ENCODE peak calls at places on chromosome 17, in seven cellular contexts. E, M, L, B, R, I and U are unnamed samples.

GRCh38 chr17:34299918-34300600 is 14.5 kb downstream of the CCL11 start:
- DNase-seq in E (peak), M (no peak), L (no peak), B (no peak), R (no peak), I (no peak), U (no peak)

GRCh38 chr17:31281061-31281460 is 16.0 kb downstream of the OMG start:
- DNase-seq in E (peak), M (no peak), L (no peak), B (no peak), R (no peak), I (no peak), U (no peak)

GRCh38 chr17:62627219-62627903 is at the start of gene MRC2:
- DNase-seq in E (peak), M (no peak), L (peak), B (no peak), R (no peak), I (no peak), U (peak)

GRCh38 chr17:2023692-2024571 is 1.2 kb downstream of the RTN4RL1 start:
- DNase-seq in E (peak), M (no peak), L (no peak), B (no peak), R (no peak), I (no peak), U (no peak)

GRCh38 chr17:19728114-19728495 is 11.7 kb upstream of the SLC47A2 start:
- DNase-seq in E (peak), M (peak), L (peak), B (peak), R (no peak), I (peak), U (peak)

GRCh38 chr17:75457047-75457654 is 716 bp downstream of the TMEM94 start:
- DNase-seq in E (peak), M (no peak), L (no peak), B (no peak), R (no peak), I (no peak), U (no peak)

GRCh38 chr17:13323990-13324389 is 277.7 kb downstream of the HS3ST3A1 start:
- DNase-seq in E (peak), M (no peak), L (no peak), B (no peak), R (no peak), I (no peak), U (no peak)

GRCh38 chr17:48054238-48055185 is 6.4 kb downstream of the NFE2L1 start:
- DNase-seq in E (peak), M (peak), L (no peak), B (no peak), R (no peak), I (peak), U (no peak)

GRCh38 chr17:42310281-42311156 is 22.2 kb downstream of the STAT5A start:
- DNase-seq in E (peak), M (no peak), L (no peak), B (no peak), R (no peak), I (no peak), U (no peak)

GRCh38 chr17:40538019-40538935 is 27.0 kb downstream of the CCR7 start:
- DNase-seq in E (peak), M (no peak), L (no peak), B (no peak), R (no peak), I (no peak), U (no peak)

GRCh38 chr17:72569193-72569946 is 448.6 kb downstream of the SOX9 start:
- DNase-seq in E (no peak), M (no peak), L (no peak), B (no peak), R (no peak), I (no peak), U (no peak)

GRCh38 chr17:8818047-8818446 is 18.9 kb upstream of the MFSD6L start:
- DNase-seq in E (no peak), M (no peak), L (no peak), B (no peak), R (no peak), I (no peak), U (no peak)

GRCh38 chr17:82216301-82217119 is 3.9 kb upstream of the CCDC57 start:
- DNase-seq in E (peak), M (peak), L (peak), B (no peak), R (peak), I (no peak), U (no peak)

GRCh38 chr17:2965621-2966275 is 97.7 kb downstream of the OR1D5 start:
- DNase-seq in E (peak), M (no peak), L (no peak), B (no peak), R (no peak), I (peak), U (no peak)

GRCh38 chr17:17151055-17151454 is 55.1 kb downstream of the PLD6 start:
- DNase-seq in E (peak), M (no peak), L (no peak), B (no peak), R (no peak), I (no peak), U (no peak)

GRCh38 chr17:74329378-74329777 is 3.4 kb downstream of the KIF19 start:
- DNase-seq in E (no peak), M (no peak), L (no peak), B (no peak), R (no peak), I (no peak), U (no peak)

GRCh38 chr17:18213666-18214270 is 11.7 kb upstream of the LLGL1 start:
- DNase-seq in E (no peak), M (no peak), L (no peak), B (no peak), R (no peak), I (no peak), U (no peak)

GRCh38 chr17:64097196-64097936 is 32.6 kb downstream of the ERN1 start:
- DNase-seq in E (peak), M (no peak), L (no peak), B (no peak), R (no peak), I (no peak), U (no peak)

GRCh38 chr17:78990349-78991016 is 10.8 kb upstream of the LGALS3BP start:
- DNase-seq in E (no peak), M (no peak), L (no peak), B (no peak), R (no peak), I (no peak), U (no peak)

GRCh38 chr17:2035549-2036490 is 5.9 kb downstream of the DPH1 start:
- DNase-seq in E (no peak), M (no peak), L (no peak), B (no peak), R (no peak), I (no peak), U (no peak)

GRCh38 chr17:80432961-80433550 is 18.1 kb downstream of the ENDOV start:
- DNase-seq in E (no peak), M (no peak), L (no peak), B (no peak), R (no peak), I (no peak), U (no peak)

GRCh38 chr17:27647755-27648154 is 16.8 kb downstream of the LGALS9 start:
- DNase-seq in E (no peak), M (no peak), L (no peak), B (no peak), R (no peak), I (no peak), U (no peak)

GRCh38 chr17:38702900-38703741 is 2.0 kb upstream of the MLLT6 start:
- DNase-seq in E (no peak), M (peak), L (no peak), B (no peak), R (no peak), I (no peak), U (no peak)

GRCh38 chr17:19275457-19276082 is 38.4 kb downstream of the EPN2 start:
- DNase-seq in E (peak), M (no peak), L (no peak), B (no peak), R (no peak), I (no peak), U (no peak)

GRCh38 chr17:35799942-35800341 is 4.5 kb upstream of the MMP28 start:
- DNase-seq in E (no peak), M (no peak), L (no peak), B (no peak), R (no peak), I (peak), U (no peak)

GRCh38 chr17:34579017-34579946 is at the start of gene TMEM132E:
- DNase-seq in E (no peak), M (no peak), L (peak), B (no peak), R (no peak), I (no peak), U (peak)

GRCh38 chr17:39229274-39229913 is 3.6 kb upstream of the STAC2 start:
- DNase-seq in E (peak), M (no peak), L (no peak), B (no peak), R (no peak), I (no peak), U (no peak)

GRCh38 chr17:34979153-34979552 is 1.2 kb upstream of the LIG3 start:
- DNase-seq in E (no peak), M (no peak), L (no peak), B (no peak), R (no peak), I (no peak), U (no peak)

GRCh38 chr17:82151106-82151957 is 53.3 kb upstream of the FASN start:
- DNase-seq in E (no peak), M (no peak), L (no peak), B (no peak), R (no peak), I (no peak), U (no peak)

GRCh38 chr17:81672954-81673353 is 6.4 kb downstream of the CCDC137 start:
- DNase-seq in E (no peak), M (no peak), L (no peak), B (no peak), R (no peak), I (no peak), U (no peak)

GRCh38 chr17:82424001-82424862 is 5.8 kb upstream of the OGFOD3 start:
- DNase-seq in E (peak), M (no peak), L (no peak), B (peak), R (no peak), I (no peak), U (no peak)

GRCh38 chr17:74332017-74332650 is 6.1 kb downstream of the KIF19 start:
- DNase-seq in E (no peak), M (no peak), L (no peak), B (no peak), R (no peak), I (no peak), U (no peak)

GRCh38 chr17:76121932-76122383 is 18.4 kb upstream of the EXOC7 start:
- DNase-seq in E (peak), M (no peak), L (no peak), B (no peak), R (no peak), I (no peak), U (no peak)

GRCh38 chr17:49565948-49566491 is 9.7 kb upstream of the NXPH3 start:
- DNase-seq in E (peak), M (peak), L (peak), B (no peak), R (no peak), I (no peak), U (peak)

GRCh38 chr17:79019631-79020584 is 4.1 kb upstream of the C1QTNF1 start:
- DNase-seq in E (peak), M (peak), L (peak), B (no peak), R (no peak), I (no peak), U (no peak)

GRCh38 chr17:77914440-77915254 is 43.9 kb upstream of the TNRC6C start:
- DNase-seq in E (no peak), M (no peak), L (no peak), B (no peak), R (no peak), I (no peak), U (no peak)
- TF ChIP-seq CTCF in E (no peak), M (no peak), L (no peak), B (no peak), R (peak), I (peak), U (no peak)

GRCh38 chr17:30091771-30092170 is 24.8 kb upstream of the NSRP1 start:
- DNase-seq in E (peak), M (no peak), L (no peak), B (no peak), R (no peak), I (no peak), U (no peak)

GRCh38 chr17:30092886-30093285 is 23.7 kb upstream of the NSRP1 start:
- DNase-seq in E (no peak), M (no peak), L (no peak), B (no peak), R (no peak), I (no peak), U (no peak)

GRCh38 chr17:30091166-30091670 is 25.4 kb upstream of the NSRP1 start:
- DNase-seq in E (no peak), M (no peak), L (no peak), B (no peak), R (no peak), I (no peak), U (no peak)

GRCh38 chr17:30093463-30094147 is 23.0 kb upstream of the NSRP1 start:
- DNase-seq in E (peak), M (no peak), L (no peak), B (no peak), R (peak), I (no peak), U (no peak)

DNA sequence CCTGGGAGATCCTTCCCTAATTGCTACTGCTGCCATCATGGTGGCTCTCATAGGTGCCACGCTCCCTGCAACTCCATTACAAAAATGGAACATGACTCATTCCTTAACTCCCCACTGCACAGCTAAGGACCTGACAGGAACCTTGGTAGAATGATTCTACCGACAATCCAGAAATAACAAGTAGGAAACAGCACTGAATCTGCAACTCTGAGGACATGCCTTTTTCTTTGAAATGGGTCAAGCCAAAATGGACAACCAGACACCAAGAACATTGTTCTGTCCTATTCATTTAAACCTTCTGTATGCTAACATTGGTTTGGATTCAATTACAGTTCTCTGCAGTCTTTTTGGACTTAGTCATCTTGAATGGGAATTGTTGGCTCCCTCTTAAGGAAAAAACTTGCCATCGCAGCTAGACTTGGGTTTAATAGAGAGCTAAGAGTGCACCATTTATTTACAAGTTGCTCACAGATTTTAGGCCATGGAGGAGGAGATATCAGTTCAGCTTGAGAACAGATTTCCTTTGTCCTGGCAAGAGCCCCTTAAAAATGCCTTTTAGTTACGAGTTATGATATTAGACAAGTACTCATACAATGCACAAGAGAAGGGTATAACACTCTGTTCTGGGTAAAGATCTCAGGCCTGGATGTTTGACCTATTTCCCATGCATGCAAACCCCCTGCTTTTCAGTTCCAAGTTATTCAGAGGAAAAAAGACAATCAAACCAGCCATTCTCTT is 20.9 kb upstream of the NSRP1 start:
- DNase-seq in E (peak), M (no peak), L (no peak), B (no peak), R (peak), I (peak), U (no peak)
- TF ChIP-seq CTCF in E (peak), M (no peak), L (peak), B (no peak), R (peak), I (peak), U (no peak)

GRCh38 chr17:37518816-37519215 is 29.1 kb downstream of the DUSP14 start:
- DNase-seq in E (peak), M (no peak), L (no peak), B (no peak), R (no peak), I (no peak), U (no peak)
- TF ChIP-seq CTCF in E (no peak), M (no peak), L (no peak), B (no peak), R (no peak), I (peak), U (no peak)

GRCh38 chr17:5422505-5422904 is 2.5 kb downstream of the RPAIN start:
- DNase-seq in E (peak), M (no peak), L (no peak), B (no peak), R (no peak), I (no peak), U (no peak)
- TF ChIP-seq CTCF in E (peak), M (no peak), L (no peak), B (no peak), R (no peak), I (no peak), U (no peak)

GRCh38 chr17:58232707-58233156 is 5.7 kb upstream of the LPO start:
- DNase-seq in E (peak), M (no peak), L (no peak), B (no peak), R (peak), I (no peak), U (no peak)
- TF ChIP-seq CTCF in E (no peak), M (no peak), L (no peak), B (no peak), R (peak), I (no peak), U (no peak)

DNA sequence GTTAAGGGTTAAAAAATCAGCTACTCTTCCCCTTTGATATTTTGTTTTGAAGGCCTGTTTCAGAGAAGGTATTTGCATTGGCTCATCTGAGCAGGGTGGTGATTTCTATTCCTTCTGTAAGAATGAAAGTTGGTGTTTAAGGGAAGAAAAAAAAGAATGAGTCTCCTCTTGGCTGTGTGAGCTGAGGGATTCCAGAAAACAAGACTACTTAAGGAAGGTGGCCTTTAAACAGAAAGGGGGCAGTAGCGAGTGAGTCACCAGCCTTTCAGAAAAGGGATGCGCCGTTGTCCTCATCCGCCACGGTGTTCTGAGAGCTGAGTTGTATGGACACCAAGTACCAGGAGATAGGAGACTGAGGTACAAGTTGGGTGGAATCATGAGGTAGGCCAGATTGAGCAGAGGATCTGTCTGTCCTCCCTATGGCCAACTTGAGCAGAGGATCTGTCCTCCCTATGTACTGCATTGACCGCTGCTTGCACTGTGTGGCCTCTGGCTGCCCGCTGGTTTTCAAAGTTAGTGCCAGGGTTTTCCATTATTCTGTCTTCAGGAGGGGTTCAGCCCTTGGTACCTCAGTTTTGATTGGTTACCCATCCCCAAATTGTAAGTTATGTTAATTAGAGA is 8.2 kb downstream of the PRKCA start:
- DNase-seq in E (no peak), M (no peak), L (no peak), B (no peak), R (no peak), I (no peak), U (no peak)
- TF ChIP-seq CTCF in E (peak), M (no peak), L (no peak), B (no peak), R (no peak), I (no peak), U (no peak)

GRCh38 chr17:28849281-28849680 is 5.5 kb upstream of the ERAL1 start:
- DNase-seq in E (peak), M (no peak), L (no peak), B (no peak), R (no peak), I (no peak), U (no peak)
- TF ChIP-seq CTCF in E (no peak), M (no peak), L (no peak), B (no peak), R (peak), I (no peak), U (no peak)

DNA sequence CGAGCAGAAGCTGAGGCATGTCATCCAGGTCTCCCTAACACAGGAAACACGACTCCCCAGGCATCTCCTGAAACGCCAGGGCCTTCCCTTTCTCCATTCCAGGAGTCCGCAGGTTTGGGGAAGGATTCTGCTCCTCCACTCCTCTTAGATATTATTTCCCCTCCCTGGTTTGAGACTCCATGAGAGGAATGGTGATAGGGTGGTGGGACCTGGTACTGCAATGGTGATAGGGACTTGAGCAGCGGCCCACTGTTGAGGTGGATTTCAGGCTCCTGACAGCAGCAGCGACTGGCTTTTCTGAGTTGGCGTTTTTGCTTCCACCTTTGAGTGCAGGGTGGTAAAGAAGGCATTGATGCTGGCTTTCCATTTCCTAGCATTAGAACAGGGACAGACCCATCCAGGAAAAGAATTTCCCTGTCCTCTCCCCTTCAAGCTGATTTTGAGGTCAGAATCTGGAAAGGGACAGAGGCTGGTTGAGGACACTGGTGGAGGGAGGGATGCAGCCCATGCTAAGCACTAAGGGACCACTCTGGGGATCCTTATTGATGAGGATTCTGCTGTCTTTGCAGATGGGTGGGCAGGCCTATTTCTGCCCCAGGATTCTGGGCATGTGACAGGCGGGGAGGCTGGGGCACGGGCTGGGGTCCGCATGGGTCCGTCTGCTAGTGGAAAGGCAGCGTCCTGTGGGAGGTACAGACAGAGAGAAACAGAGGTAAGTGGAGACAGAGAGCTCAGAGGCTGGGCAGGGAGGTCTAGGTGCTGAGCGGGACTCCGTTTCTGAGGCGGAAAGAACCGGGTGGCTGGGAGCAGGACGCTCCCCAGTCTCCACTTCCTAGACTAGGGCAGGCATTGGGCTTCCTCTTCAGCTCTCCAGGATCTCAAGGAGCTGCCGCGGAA is 1.3 kb upstream of the TBX4 start:
- DNase-seq in E (no peak), M (no peak), L (peak), B (no peak), R (no peak), I (no peak), U (no peak)
- TF ChIP-seq CTCF in E (no peak), M (no peak), L (no peak), B (no peak), R (no peak), I (no peak), U (no peak)